ENCODE peak calls at places on chromosomes 5 and 9, in six cellular contexts. Q is HAP-1, Y is NAMALWA, H is esophagus squamous epithelium, C is pancreas, N is neuronal stem cell. B is an unnamed sample.

GRCh38 chr5:175329976-175330375 is 114.0 kb downstream of the DRD1 start:
- DNase-seq in Q (no peak), Y (no peak), H (no peak), C (no peak), N (no peak), B (no peak)

GRCh38 chr9:132008184-132008781 is 71.4 kb downstream of the MED27 start:
- DNase-seq in Q (no peak), Y (no peak), H (no peak), C (no peak), N (no peak), B (no peak)

GRCh38 chr9:78994476-78994875 is 577.3 kb upstream of the TLE4 start:
- DNase-seq in Q (no peak), Y (no peak), H (no peak), C (no peak), N (no peak), B (no peak)

GRCh38 chr9:125883548-125883947 is 136.4 kb downstream of the PBX3 start:
- DNase-seq in Q (no peak), Y (no peak), H (no peak), C (no peak), N (no peak), B (no peak)

GRCh38 chr9:137878146-137878941 is 762 bp downstream of the CACNA1B start:
- DNase-seq in Q (peak), Y (no peak), H (no peak), C (no peak), N (peak), B (peak)

GRCh38 chr9:115972362-115972761 is 181.2 kb upstream of the PAPPA start:
- DNase-seq in Q (no peak), Y (no peak), H (no peak), C (no peak), N (no peak), B (no peak)

GRCh38 chr5:40041452-40041851 is 616.7 kb upstream of the DAB2 start:
- DNase-seq in Q (no peak), Y (no peak), H (no peak), C (no peak), N (no peak), B (no peak)

GRCh38 chr9:69427286-69427685 is 102.3 kb downstream of the ENTREP1 start:
- DNase-seq in Q (no peak), Y (no peak), H (no peak), C (no peak), N (no peak), B (no peak)

GRCh38 chr5:157845894-157846598 is 12.9 kb downstream of the CLINT1 start:
- DNase-seq in Q (no peak), Y (no peak), H (no peak), C (no peak), N (no peak), B (no peak)

B was measured in WERI-Rb-1.